ENCODE peak calls at places on chromosome 22, in six cellular contexts. K, Y, L, M, S and B are unnamed samples.

GRCh38 chr22:23243006-23243573 is 62.8 kb downstream of the BCR start:
- DNase-seq in M (no peak), Y (no peak), S (no peak), K (no peak), L (peak; percentile 66), B (no peak)

GRCh38 chr22:30773919-30774318 is 79.2 kb downstream of the OSBP2 start:
- DNase-seq in M (no peak), S (no peak), K (no peak), L (no peak), Y (no peak), B (no peak)

GRCh38 chr22:38923463-38924196 is 33.8 kb upstream of the APOBEC3A start:
- DNase-seq in S (peak; percentile 90), K (peak; percentile 83), M (peak; percentile 64), Y (peak; percentile 77), L (no peak), B (peak; percentile 83)

GRCh38 chr22:18005201-18005926 is 19.0 kb downstream of the MICAL3 start:
- DNase-seq in L (peak; percentile 64), K (no peak), S (no peak), Y (no peak), M (no peak), B (no peak)

GRCh38 chr22:30754971-30755759 is 60.5 kb downstream of the OSBP2 start:
- DNase-seq in K (peak; percentile 68), Y (no peak), M (peak; percentile 61), L (peak; percentile 18), S (peak; percentile 71), B (peak; percentile 67)

GRCh38 chr22:36192601-36193000 is 9.0 kb downstream of the APOL4 start:
- DNase-seq in K (no peak), M (no peak), Y (no peak), S (peak; percentile 25), L (no peak), B (peak; percentile 19)

GRCh38 chr22:30422481-30423295 is 2.9 kb upstream of the MTFP1 start:
- DNase-seq in Y (peak; percentile 44), K (peak; percentile 81), L (no peak), M (peak; percentile 73), S (peak; percentile 95), B (peak; percentile 97)

GRCh38 chr22:50606561-50607365 is 6.2 kb downstream of the MAPK8IP2 start:
- DNase-seq in M (no peak), S (no peak), L (no peak), K (no peak), Y (no peak), B (no peak)